ENCODE peak calls at places on chromosomes 3 and 15, in nine cellular contexts. A is non-pigmented ciliary epithelial cell; O is dorsolateral prefrontal cortex; I is IMR-90; L is AML-193; R is stimulated activated effector memory CD8-positive, alpha-beta T cell treated with anti-CD3 and anti-CD28 coated beads, Interleukin-12 subunit alpha, Interleukin-12 subunit beta, amount 100 ng/mL, for 72 hours; B is NCI-H1417; Z is GDM1; H is T-cell. Q is an unnamed sample.
A peak's percentile ranks its signal among the peaks of the same experiment; 100 is the strongest.

GRCh38 chr3:136277634-136278033 is 27.5 kb downstream of the PCCB start:
- DNase-seq in A (no peak), O (no peak), I (no peak), L (no peak), R (no peak), B (peak; percentile 93), Z (no peak), H (no peak), Q (no peak)

GRCh38 chr15:63122002-63122893 is 587 bp downstream of the LACTB start:
- DNase-seq in A (no peak), O (peak; percentile 83), I (peak; percentile 75), L (peak; percentile 78), R (peak; percentile 95), B (peak; percentile 87), Z (peak; percentile 58), H (peak; percentile 55), Q (peak; percentile 97)

GRCh38 chr3:13414040-13414729 is 5.9 kb downstream of the NUP210 start:
- DNase-seq in A (no peak), O (no peak), I (no peak), L (peak; percentile 100), R (peak; percentile 81), B (no peak), Z (peak; percentile 96), H (peak; percentile 69), Q (peak; percentile 84)

GRCh38 chr3:188332085-188332484 is 178.1 kb downstream of the LPP start:
- DNase-seq in A (no peak), O (no peak), I (no peak), L (no peak), R (no peak), B (no peak), Z (no peak), H (no peak), Q (no peak)

GRCh38 chr3:44342191-44342790 is 3.7 kb downstream of the TCAIM start:
- DNase-seq in A (no peak), O (no peak), I (peak; percentile 87), L (no peak), R (no peak), B (no peak), Z (no peak), H (no peak), Q (no peak)

GRCh38 chr3:141795719-141796435 is 32.7 kb downstream of the GRK7 start:
- DNase-seq in A (no peak), O (no peak), I (no peak), L (peak; percentile 94), R (no peak), B (no peak), Z (peak; percentile 8), H (no peak), Q (no peak)

GRCh38 chr15:70158309-70158995 is 60.7 kb upstream of the TLE3 start:
- DNase-seq in A (no peak), O (no peak), I (no peak), L (no peak), R (no peak), B (no peak), Z (no peak), H (no peak), Q (peak; percentile 50)

GRCh38 chr15:82122754-82123400 is 77.1 kb upstream of the MEX3B start:
- DNase-seq in A (peak; percentile 97), O (no peak), I (peak; percentile 99), L (no peak), R (no peak), B (no peak), Z (no peak), H (no peak), Q (no peak)

GRCh38 chr3:184982058-184982457 is 170.1 kb downstream of the VPS8 start:
- DNase-seq in A (no peak), O (no peak), I (no peak), L (no peak), R (no peak), B (no peak), Z (no peak), H (no peak), Q (no peak)

GRCh38 chr3:194251891-194252560 is 99.1 kb downstream of the CPN2 start:
- DNase-seq in A (no peak), O (no peak), I (no peak), L (no peak), R (no peak), B (no peak), Z (no peak), H (no peak), Q (no peak)

GRCh38 chr15:69838951-69839350 is 258.8 kb downstream of the TLE3 start:
- DNase-seq in A (no peak), O (peak; percentile 22), I (no peak), L (no peak), R (no peak), B (no peak), Z (no peak), H (no peak), Q (no peak)

GRCh38 chr3:144482876-144483275 is 511.3 kb downstream of the DIPK2A start:
- DNase-seq in A (no peak), O (no peak), I (no peak), L (no peak), R (no peak), B (no peak), Z (no peak), H (no peak), Q (no peak)

GRCh38 chr15:88604972-88605506 is 16.1 kb upstream of the AEN start:
- DNase-seq in A (no peak), O (peak; percentile 54), I (no peak), L (no peak), R (no peak), B (peak; percentile 86), Z (no peak), H (no peak), Q (no peak)

GRCh38 chr15:80849308-80849707 is 70.1 kb downstream of the CEMIP start:
- DNase-seq in A (peak; percentile 68), O (no peak), I (peak; percentile 93), L (no peak), R (no peak), B (no peak), Z (no peak), H (no peak), Q (no peak)

GRCh38 chr3:170307998-170308398 is 49.5 kb upstream of the SKIL start:
- DNase-seq in A (no peak), O (no peak), I (peak; percentile 79), L (no peak), R (no peak), B (peak; percentile 38), Z (no peak), H (no peak), Q (no peak)